ENCODE peak calls at places on chromosome 13, in six cellular contexts. R is heart right ventricle, S is AG10803, K is mesenchymal stem cell, B is Peyer's patch, G is IMR-90. W is an unnamed sample.

GRCh38 chr13:101916108-101916757 is 463.8 kb downstream of the ITGBL1 start:
- DNase-seq in R (no peak), S (no peak), K (peak), B (no peak), G (no peak), W (no peak)

GRCh38 chr13:101289764-101290163 is 126.5 kb downstream of the NALCN start:
- DNase-seq in R (no peak), S (peak), K (peak), B (no peak), G (peak), W (peak)

GRCh38 chr13:99614465-99614885 is 113.2 kb downstream of the TM9SF2 start:
- DNase-seq in R (no peak), S (no peak), K (no peak), B (no peak), G (no peak), W (peak)

GRCh38 chr13:75426421-75426820 is 55.5 kb downstream of the TBC1D4 start:
- DNase-seq in R (no peak), S (no peak), K (no peak), B (no peak), G (no peak), W (peak)

GRCh38 chr13:106522898-106523525 is 12.4 kb downstream of the EFNB2 start:
- DNase-seq in R (no peak), S (no peak), K (no peak), B (no peak), G (no peak), W (peak)

GRCh38 chr13:94550030-94550738 is 45.8 kb downstream of the TGDS start:
- DNase-seq in R (no peak), S (peak), K (no peak), B (no peak), G (peak), W (peak)

GRCh38 chr13:104286566-104287290 is 1220.5 kb upstream of the SLC10A2 start:
- DNase-seq in R (no peak), S (no peak), K (no peak), B (no peak), G (no peak), W (peak)

GRCh38 chr13:74444161-74444571 is 310.0 kb upstream of the KLF12 start:
- DNase-seq in R (no peak), S (peak), K (no peak), B (no peak), G (no peak), W (peak)

GRCh38 chr13:65054277-65054676 is 2175.9 kb downstream of the PCDH9 start:
- DNase-seq in R (no peak), S (no peak), K (no peak), B (no peak), G (no peak), W (no peak)

GRCh38 chr13:64791373-64791772 is 2438.8 kb downstream of the PCDH9 start:
- DNase-seq in R (no peak), S (no peak), K (no peak), B (no peak), G (no peak), W (no peak)

GRCh38 chr13:50467156-50467814 is 376.2 kb downstream of the DLEU7 start:
- DNase-seq in R (no peak), S (peak), K (no peak), B (no peak), G (no peak), W (no peak)

GRCh38 chr13:73714522-73714921 is 419.7 kb downstream of the KLF12 start:
- DNase-seq in R (no peak), S (no peak), K (no peak), B (no peak), G (no peak), W (no peak)

GRCh38 chr13:83286737-83287136 is 595.5 kb downstream of the SLITRK1 start:
- DNase-seq in R (no peak), S (no peak), K (no peak), B (no peak), G (peak), W (peak)

GRCh38 chr13:82330499-82330898 is 1551.8 kb downstream of the SLITRK1 start:
- DNase-seq in R (no peak), S (no peak), K (peak), B (no peak), G (no peak), W (peak)

GRCh38 chr13:93872376-93872775 is 607.1 kb downstream of the DCT start:
- DNase-seq in R (no peak), S (no peak), K (peak), B (no peak), G (no peak), W (no peak)

GRCh38 chr13:113861433-113862030 is 2.3 kb downstream of the GAS6 start:
- DNase-seq in R (no peak), S (no peak), K (no peak), B (peak), G (no peak), W (peak)

GRCh38 chr13:27334774-27335490 is 64.3 kb downstream of the RASL11A start:
- DNase-seq in R (no peak), S (no peak), K (peak), B (no peak), G (peak), W (no peak)

GRCh38 chr13:111883571-111884343 is 183.2 kb upstream of the SOX1 start:
- DNase-seq in R (no peak), S (no peak), K (no peak), B (no peak), G (no peak), W (no peak)

GRCh38 chr13:90205081-90205480 is 1142.4 kb upstream of the MIR17HG start:
- DNase-seq in R (no peak), S (no peak), K (no peak), B (no peak), G (no peak), W (peak)

GRCh38 chr13:51311271-51311670 is 28.2 kb upstream of the SERPINE3 start:
- DNase-seq in R (no peak), S (no peak), K (no peak), B (no peak), G (no peak), W (no peak)

GRCh38 chr13:46633416-46633815 is 80.4 kb downstream of the LRCH1 start:
- DNase-seq in R (no peak), S (peak), K (peak), B (no peak), G (peak), W (peak)

GRCh38 chr13:64529874-64530485 is 2700.2 kb downstream of the PCDH9 start:
- DNase-seq in R (no peak), S (no peak), K (peak), B (no peak), G (no peak), W (no peak)

GRCh38 chr13:43300817-43301216 is 277.4 kb downstream of the DNAJC15 start:
- DNase-seq in R (no peak), S (peak), K (no peak), B (no peak), G (peak), W (peak)

GRCh38 chr13:51739403-51740112 is 64.4 kb downstream of the DHRS12 start:
- DNase-seq in R (no peak), S (peak), K (peak), B (no peak), G (no peak), W (no peak)

GRCh38 chr13:28099396-28100148 is 804 bp downstream of the FLT3 start:
- DNase-seq in R (no peak), S (no peak), K (no peak), B (no peak), G (no peak), W (no peak)

GRCh38 chr13:66313408-66313807 is 916.7 kb downstream of the PCDH9 start:
- DNase-seq in R (no peak), S (no peak), K (no peak), B (no peak), G (no peak), W (no peak)

GRCh38 chr13:100106005-100106404 is 17.1 kb downstream of the PCCA start:
- DNase-seq in R (no peak), S (no peak), K (peak), B (no peak), G (peak), W (no peak)

GRCh38 chr13:107284168-107284567 is 716.2 kb upstream of the ARGLU1 start:
- DNase-seq in R (no peak), S (no peak), K (peak), B (no peak), G (peak), W (peak)

GRCh38 chr13:43159007-43159406 is 135.6 kb downstream of the DNAJC15 start:
- DNase-seq in R (no peak), S (peak), K (no peak), B (no peak), G (peak), W (peak)

GRCh38 chr13:30257433-30258099 is 49.8 kb downstream of the KATNAL1 start:
- DNase-seq in R (peak), S (peak), K (peak), B (no peak), G (peak), W (no peak)

GRCh38 chr13:105990256-105990958 is 545.1 kb downstream of the EFNB2 start:
- DNase-seq in R (no peak), S (peak), K (peak), B (no peak), G (peak), W (peak)

GRCh38 chr13:42747399-42747873 is 33.9 kb upstream of the FAM216B start:
- DNase-seq in R (no peak), S (peak), K (peak), B (no peak), G (peak), W (peak)

GRCh38 chr13:62358646-62358932 is 942.9 kb upstream of the PCDH20 start:
- DNase-seq in R (no peak), S (no peak), K (no peak), B (no peak), G (no peak), W (no peak)

GRCh38 chr13:105702441-105702840 is 833.0 kb downstream of the EFNB2 start:
- DNase-seq in R (no peak), S (no peak), K (no peak), B (no peak), G (no peak), W (no peak)

GRCh38 chr13:60990032-60990733 is 425.5 kb downstream of the PCDH20 start:
- DNase-seq in R (no peak), S (no peak), K (no peak), B (no peak), G (no peak), W (peak)

GRCh38 chr13:37369618-37370017 is 228.9 kb downstream of the POSTN start:
- DNase-seq in R (no peak), S (no peak), K (peak), B (no peak), G (peak), W (peak)

GRCh38 chr13:110664074-110664473 is 41.8 kb downstream of the CARS2 start:
- DNase-seq in R (no peak), S (no peak), K (no peak), B (no peak), G (no peak), W (no peak)
- H3K4me3 ChIP-seq in R (no peak), S (no peak), K (no peak), B (no peak), G (no peak), W (no peak)

DNA sequence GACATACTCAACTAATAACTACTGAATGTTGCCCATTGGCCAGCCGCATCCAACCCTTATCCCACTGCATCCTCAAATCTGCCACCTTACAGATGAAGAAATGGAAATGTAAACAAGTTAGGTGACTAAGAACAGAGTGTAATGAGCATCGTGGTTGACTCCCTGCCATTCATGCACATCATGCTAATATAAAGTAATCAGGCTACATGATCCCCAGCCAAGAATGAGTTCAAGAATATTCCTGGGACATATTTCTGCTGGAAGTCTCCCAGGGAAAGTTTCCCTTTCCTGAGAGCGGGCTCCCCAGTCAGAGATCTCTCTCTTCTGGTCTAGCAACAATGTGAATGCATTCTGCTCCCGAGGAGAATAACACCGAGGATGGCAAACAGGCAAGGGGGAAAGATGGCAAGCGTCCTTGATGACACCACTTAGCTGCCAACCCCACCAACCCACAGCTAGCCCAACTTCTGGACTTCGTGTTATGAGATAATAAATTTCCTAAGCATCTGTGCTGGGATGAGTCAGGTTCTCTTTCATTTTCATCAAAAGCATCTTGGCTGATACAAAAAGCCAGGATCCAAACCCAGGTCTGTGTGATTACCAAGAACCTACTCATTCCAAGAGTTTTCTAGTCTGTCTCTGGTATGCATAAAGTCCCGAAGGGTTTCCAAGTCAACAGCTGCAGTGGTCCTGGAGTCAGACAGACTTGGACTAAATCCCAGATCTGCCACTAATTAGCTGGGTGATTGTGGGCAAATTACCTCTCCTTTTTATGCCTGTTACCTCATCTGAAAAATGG is 55.7 kb upstream of the SERP2 start:
- DNase-seq in R (no peak), S (peak), K (no peak), B (no peak), G (peak), W (peak)
- H3K4me3 ChIP-seq in R (no peak), S (peak), K (peak), B (no peak), G (no peak), W (no peak)

DNA sequence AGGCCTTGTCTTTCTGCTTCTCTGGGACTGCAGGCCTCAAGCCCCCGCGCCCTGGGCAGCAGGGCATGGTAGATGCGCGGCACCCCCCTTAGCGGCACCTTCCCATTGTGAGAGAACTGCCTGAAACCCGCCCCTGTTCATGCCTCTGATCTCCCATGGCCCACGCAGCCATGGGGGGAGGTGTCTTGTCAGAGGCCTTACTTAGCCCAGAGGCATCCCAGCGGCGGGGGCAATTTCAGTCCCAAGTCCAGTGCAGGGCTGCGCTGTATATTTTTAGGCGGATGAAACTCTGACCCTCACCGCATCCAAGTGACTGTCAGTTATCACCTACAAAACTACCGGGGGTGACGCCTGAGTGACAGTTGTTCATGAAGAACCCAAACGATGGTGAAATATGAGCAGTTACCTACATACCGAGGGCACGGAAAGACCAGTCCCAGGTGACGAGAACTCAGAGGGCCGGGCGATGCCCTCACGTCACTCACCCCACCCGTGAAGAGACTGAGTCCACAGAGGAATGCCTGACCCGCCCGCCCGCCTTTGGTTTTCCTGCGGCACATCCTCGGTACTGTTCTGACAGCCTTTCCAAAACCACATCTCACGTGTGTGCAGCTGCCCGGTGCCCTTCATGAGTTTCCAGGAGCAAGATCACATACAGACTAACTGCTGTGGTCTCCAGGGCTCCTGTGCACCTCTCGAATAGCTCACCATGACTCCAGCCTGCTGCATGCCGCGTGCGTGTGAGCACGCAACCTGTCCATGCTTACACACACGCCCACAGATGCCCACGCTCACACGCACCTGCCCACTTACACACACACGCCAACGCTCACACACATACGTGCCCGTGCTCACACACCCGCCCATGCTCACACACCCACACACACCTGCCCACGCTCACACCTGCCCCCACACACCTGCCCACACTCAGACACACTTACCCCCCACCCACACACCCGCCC is 14.4 kb downstream of the IL17D start:
- DNase-seq in R (no peak), S (no peak), K (no peak), B (no peak), G (no peak), W (no peak)
- H3K4me3 ChIP-seq in R (no peak), S (no peak), K (no peak), B (no peak), G (no peak), W (no peak)

DNA sequence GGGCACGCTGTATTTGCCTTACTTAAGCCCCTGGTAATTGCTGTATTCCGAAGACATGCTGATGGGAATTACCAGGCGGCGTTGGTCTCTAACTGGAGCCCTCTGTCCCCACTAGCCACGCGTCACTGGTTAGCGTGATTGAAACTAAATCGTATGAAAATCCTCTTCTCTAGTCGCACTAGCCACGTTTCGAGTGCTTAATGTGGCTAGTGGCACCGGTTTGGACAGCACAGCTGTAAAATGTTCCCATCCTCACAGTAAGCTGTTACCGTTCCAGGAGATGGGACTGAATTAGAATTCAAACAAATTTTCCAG is 679 bp downstream of the BRCA2 start:
- DNase-seq in R (no peak), S (no peak), K (no peak), B (no peak), G (no peak), W (no peak)
- H3K4me3 ChIP-seq in R (peak), S (peak), K (peak), B (peak), G (peak), W (peak)

GRCh38 chr13:23552661-23553060 is 17.6 kb upstream of the TNFRSF19 start:
- DNase-seq in R (no peak), S (no peak), K (no peak), B (no peak), G (no peak), W (no peak)
- H3K4me3 ChIP-seq in R (no peak), S (no peak), K (no peak), B (no peak), G (no peak), W (no peak)

GRCh38 chr13:26227396-26227971 is 5.4 kb upstream of the RNF6 start:
- DNase-seq in R (no peak), S (no peak), K (no peak), B (no peak), G (no peak), W (no peak)
- H3K4me3 ChIP-seq in R (no peak), S (no peak), K (no peak), B (no peak), G (no peak), W (no peak)

GRCh38 chr13:70108276-70108845 is at the start of gene KLHL1:
- DNase-seq in R (no peak), S (no peak), K (no peak), B (no peak), G (no peak), W (no peak)
- H3K4me3 ChIP-seq in R (no peak), S (no peak), K (no peak), B (no peak), G (no peak), W (no peak)

GRCh38 chr13:95641291-95641811 is 3.2 kb downstream of the DZIP1 start:
- DNase-seq in R (no peak), S (peak), K (peak), B (no peak), G (peak), W (no peak)
- H3K4me3 ChIP-seq in R (peak), S (peak), K (peak), B (peak), G (peak), W (no peak)

DNA sequence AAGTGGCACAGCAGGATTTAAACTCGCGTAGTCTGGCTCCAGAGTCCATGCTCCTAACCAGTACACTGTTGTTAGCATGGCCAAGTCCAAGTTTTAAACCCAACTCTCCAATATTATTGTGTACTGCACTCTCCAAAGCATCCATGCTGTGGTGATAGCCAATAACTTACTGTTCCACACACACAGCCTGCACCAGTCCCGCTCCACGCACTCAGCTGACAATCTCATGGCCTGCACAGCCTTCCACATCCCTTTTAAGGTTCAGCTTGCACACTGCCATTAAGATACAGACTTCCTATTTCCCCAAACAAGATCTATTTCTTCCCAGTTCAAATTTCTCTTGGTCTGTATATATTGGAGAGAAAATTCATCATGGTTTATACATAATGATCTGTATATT is 80.7 kb downstream of the LHFPL6 start:
- DNase-seq in R (no peak), S (no peak), K (no peak), B (no peak), G (no peak), W (no peak)
- H3K4me3 ChIP-seq in R (no peak), S (no peak), K (no peak), B (no peak), G (no peak), W (no peak)